ENCODE peak calls at places on chromosome 10, in nine cellular contexts. One of them, this sample, is unnamed.

GRCh38 chr10:116654816-116655215 is 34.1 kb downstream of the PNLIPRP2 start:
- DNase-seq in body of pancreas: no peak
- DNase-seq in adrenal gland: no peak
- DNase-seq in dorsolateral prefrontal cortex: no peak
- DNase-seq in right cardiac atrium: no peak
- DNase-seq in AG04450: no peak
- DNase-seq in epithelial cell of esophagus: no peak
- DNase-seq in right lobe of liver: no peak
- DNase-seq in ovary: no peak
- DNase-seq in this sample: no peak

GRCh38 chr10:74771054-74771453 is 55.3 kb upstream of the KAT6B start:
- DNase-seq in body of pancreas: no peak
- DNase-seq in adrenal gland: no peak
- DNase-seq in dorsolateral prefrontal cortex: no peak
- DNase-seq in right cardiac atrium: no peak
- DNase-seq in AG04450: no peak
- DNase-seq in epithelial cell of esophagus: no peak
- DNase-seq in right lobe of liver: no peak
- DNase-seq in ovary: no peak
- DNase-seq in this sample: no peak

GRCh38 chr10:114335614-114336013 is 68.7 kb downstream of the AFAP1L2 start:
- DNase-seq in body of pancreas: no peak
- DNase-seq in adrenal gland: no peak
- DNase-seq in dorsolateral prefrontal cortex: no peak
- DNase-seq in right cardiac atrium: no peak
- DNase-seq in AG04450: no peak
- DNase-seq in epithelial cell of esophagus: no peak
- DNase-seq in right lobe of liver: no peak
- DNase-seq in ovary: no peak
- DNase-seq in this sample: no peak

GRCh38 chr10:86940677-86941076 is 16.7 kb downstream of the MMRN2 start:
- DNase-seq in body of pancreas: no peak
- DNase-seq in adrenal gland: no peak
- DNase-seq in dorsolateral prefrontal cortex: no peak
- DNase-seq in right cardiac atrium: peak; percentile 47
- DNase-seq in AG04450: no peak
- DNase-seq in epithelial cell of esophagus: no peak
- DNase-seq in right lobe of liver: peak; percentile 43
- DNase-seq in ovary: no peak
- DNase-seq in this sample: no peak

GRCh38 chr10:1544209-1544673 is 193.1 kb downstream of the ADARB2 start:
- DNase-seq in body of pancreas: no peak
- DNase-seq in adrenal gland: no peak
- DNase-seq in dorsolateral prefrontal cortex: no peak
- DNase-seq in right cardiac atrium: no peak
- DNase-seq in AG04450: no peak
- DNase-seq in epithelial cell of esophagus: no peak
- DNase-seq in right lobe of liver: peak; percentile 38
- DNase-seq in ovary: no peak
- DNase-seq in this sample: no peak

GRCh38 chr10:3258291-3258848 is 85.8 kb upstream of the PITRM1 start:
- DNase-seq in body of pancreas: no peak
- DNase-seq in adrenal gland: no peak
- DNase-seq in dorsolateral prefrontal cortex: no peak
- DNase-seq in right cardiac atrium: no peak
- DNase-seq in AG04450: no peak
- DNase-seq in epithelial cell of esophagus: no peak
- DNase-seq in right lobe of liver: no peak
- DNase-seq in ovary: no peak
- DNase-seq in this sample: no peak

GRCh38 chr10:84214612-84215235 is 10.6 kb downstream of the LRIT2 start:
- DNase-seq in body of pancreas: no peak
- DNase-seq in adrenal gland: peak; percentile 14
- DNase-seq in dorsolateral prefrontal cortex: no peak
- DNase-seq in right cardiac atrium: no peak
- DNase-seq in AG04450: no peak
- DNase-seq in epithelial cell of esophagus: peak; percentile 46
- DNase-seq in right lobe of liver: no peak
- DNase-seq in ovary: no peak
- DNase-seq in this sample: no peak

GRCh38 chr10:111076191-111076681 is 593 bp upstream of the ADRA2A start:
- DNase-seq in body of pancreas: peak; percentile 81
- DNase-seq in adrenal gland: peak; percentile 43
- DNase-seq in dorsolateral prefrontal cortex: no peak
- DNase-seq in right cardiac atrium: peak; percentile 75
- DNase-seq in AG04450: no peak
- DNase-seq in epithelial cell of esophagus: peak; percentile 51
- DNase-seq in right lobe of liver: peak; percentile 66
- DNase-seq in ovary: peak; percentile 86
- DNase-seq in this sample: no peak

GRCh38 chr10:79161557-79161956 is 92.8 kb downstream of the ZMIZ1 start:
- DNase-seq in body of pancreas: no peak
- DNase-seq in adrenal gland: no peak
- DNase-seq in dorsolateral prefrontal cortex: no peak
- DNase-seq in right cardiac atrium: no peak
- DNase-seq in AG04450: no peak
- DNase-seq in epithelial cell of esophagus: no peak
- DNase-seq in right lobe of liver: no peak
- DNase-seq in ovary: no peak
- DNase-seq in this sample: no peak

GRCh38 chr10:110918633-110919348 is at the start of gene BBIP1:
- DNase-seq in body of pancreas: no peak
- DNase-seq in adrenal gland: peak; percentile 96
- DNase-seq in dorsolateral prefrontal cortex: peak; percentile 79
- DNase-seq in right cardiac atrium: no peak
- DNase-seq in AG04450: peak; percentile 99
- DNase-seq in epithelial cell of esophagus: peak; percentile 100
- DNase-seq in right lobe of liver: peak; percentile 98
- DNase-seq in ovary: peak; percentile 95
- DNase-seq in this sample: peak; percentile 99

GRCh38 chr10:43461950-43462349 is 25.0 kb downstream of the ZNF487 start:
- DNase-seq in body of pancreas: no peak
- DNase-seq in adrenal gland: no peak
- DNase-seq in dorsolateral prefrontal cortex: no peak
- DNase-seq in right cardiac atrium: no peak
- DNase-seq in AG04450: peak; percentile 66
- DNase-seq in epithelial cell of esophagus: peak; percentile 84
- DNase-seq in right lobe of liver: no peak
- DNase-seq in ovary: no peak
- DNase-seq in this sample: peak; percentile 60

GRCh38 chr10:90089724-90090123 is 388.3 kb downstream of the KIF20B start:
- DNase-seq in body of pancreas: no peak
- DNase-seq in adrenal gland: no peak
- DNase-seq in dorsolateral prefrontal cortex: no peak
- DNase-seq in right cardiac atrium: no peak
- DNase-seq in AG04450: no peak
- DNase-seq in epithelial cell of esophagus: no peak
- DNase-seq in right lobe of liver: no peak
- DNase-seq in ovary: no peak
- DNase-seq in this sample: no peak

GRCh38 chr10:59865101-59865500 is 41.3 kb downstream of the CCDC6 start:
- DNase-seq in body of pancreas: peak; percentile 76
- DNase-seq in adrenal gland: peak; percentile 53
- DNase-seq in dorsolateral prefrontal cortex: no peak
- DNase-seq in right cardiac atrium: peak; percentile 52
- DNase-seq in AG04450: no peak
- DNase-seq in epithelial cell of esophagus: peak; percentile 84
- DNase-seq in right lobe of liver: no peak
- DNase-seq in ovary: no peak
- DNase-seq in this sample: peak; percentile 50

GRCh38 chr10:131773321-131773988 is 127.4 kb upstream of the PPP2R2D start:
- DNase-seq in body of pancreas: no peak
- DNase-seq in adrenal gland: no peak
- DNase-seq in dorsolateral prefrontal cortex: no peak
- DNase-seq in right cardiac atrium: no peak
- DNase-seq in AG04450: no peak
- DNase-seq in epithelial cell of esophagus: no peak
- DNase-seq in right lobe of liver: no peak
- DNase-seq in ovary: no peak
- DNase-seq in this sample: no peak

GRCh38 chr10:10816453-10816852 is 201.2 kb upstream of the CELF2 start:
- DNase-seq in body of pancreas: no peak
- DNase-seq in adrenal gland: no peak
- DNase-seq in dorsolateral prefrontal cortex: no peak
- DNase-seq in right cardiac atrium: no peak
- DNase-seq in AG04450: no peak
- DNase-seq in epithelial cell of esophagus: peak; percentile 41
- DNase-seq in right lobe of liver: no peak
- DNase-seq in ovary: no peak
- DNase-seq in this sample: no peak

GRCh38 chr10:86443936-86444335 is 77.3 kb upstream of the GRID1 start:
- DNase-seq in body of pancreas: no peak
- DNase-seq in adrenal gland: no peak
- DNase-seq in dorsolateral prefrontal cortex: no peak
- DNase-seq in right cardiac atrium: no peak
- DNase-seq in AG04450: no peak
- DNase-seq in epithelial cell of esophagus: peak; percentile 63
- DNase-seq in right lobe of liver: no peak
- DNase-seq in ovary: no peak
- DNase-seq in this sample: no peak

GRCh38 chr10:43666551-43666950 is 17.9 kb upstream of the ZNF32 start:
- DNase-seq in body of pancreas: no peak
- DNase-seq in adrenal gland: no peak
- DNase-seq in dorsolateral prefrontal cortex: no peak
- DNase-seq in right cardiac atrium: no peak
- DNase-seq in AG04450: no peak
- DNase-seq in epithelial cell of esophagus: no peak
- DNase-seq in right lobe of liver: no peak
- DNase-seq in ovary: no peak
- DNase-seq in this sample: no peak

GRCh38 chr10:107163904-107164861 is at the start of gene SORCS1:
- DNase-seq in body of pancreas: peak; percentile 52
- DNase-seq in adrenal gland: no peak
- DNase-seq in dorsolateral prefrontal cortex: no peak
- DNase-seq in right cardiac atrium: peak; percentile 84
- DNase-seq in AG04450: no peak
- DNase-seq in epithelial cell of esophagus: peak; percentile 21
- DNase-seq in right lobe of liver: peak; percentile 51
- DNase-seq in ovary: peak; percentile 8
- DNase-seq in this sample: no peak
- H3K4me3 ChIP-seq in body of pancreas: peak within 1 kb of the TSS; percentile 12
- H3K4me3 ChIP-seq in adrenal gland: no peak within 1 kb of the TSS
- H3K4me3 ChIP-seq in dorsolateral prefrontal cortex: peak within 1 kb of the TSS; percentile 62
- H3K4me3 ChIP-seq in right cardiac atrium: peak within 1 kb of the TSS; percentile 72
- H3K4me3 ChIP-seq in AG04450: no peak within 1 kb of the TSS
- H3K4me3 ChIP-seq in epithelial cell of esophagus: no peak within 1 kb of the TSS
- H3K4me3 ChIP-seq in right lobe of liver: peak within 1 kb of the TSS; percentile 41
- H3K4me3 ChIP-seq in ovary: peak within 1 kb of the TSS; percentile 33
- H3K4me3 ChIP-seq in this sample: no peak within 1 kb of the TSS

DNA sequence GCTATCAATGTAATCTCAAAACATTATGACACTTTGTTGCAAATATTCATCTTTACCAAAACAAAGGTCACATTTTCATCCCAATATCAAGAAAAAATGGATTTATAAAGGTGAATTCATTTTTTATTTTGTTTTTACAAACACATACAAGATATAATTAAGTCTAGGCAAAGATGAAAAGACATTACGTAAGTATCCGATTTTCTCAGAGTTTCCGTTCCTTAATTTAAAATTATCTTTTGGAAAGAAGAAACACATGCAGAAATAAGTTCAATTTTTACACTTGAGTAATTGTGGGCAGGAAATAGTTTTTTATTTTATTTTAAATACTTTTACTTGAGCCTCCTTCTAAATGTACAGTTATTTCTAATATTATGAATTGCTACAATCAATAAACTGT is 24.6 kb downstream of the RTKN2 start:
- DNase-seq in body of pancreas: no peak
- DNase-seq in adrenal gland: no peak
- DNase-seq in dorsolateral prefrontal cortex: no peak
- DNase-seq in right cardiac atrium: no peak
- DNase-seq in AG04450: no peak
- DNase-seq in epithelial cell of esophagus: no peak
- DNase-seq in right lobe of liver: no peak
- DNase-seq in ovary: no peak
- DNase-seq in this sample: no peak
- H3K4me3 ChIP-seq in body of pancreas: no peak overlapping the region
- H3K4me3 ChIP-seq in adrenal gland: no peak overlapping the region
- H3K4me3 ChIP-seq in dorsolateral prefrontal cortex: no peak overlapping the region
- H3K4me3 ChIP-seq in right cardiac atrium: no peak overlapping the region
- H3K4me3 ChIP-seq in AG04450: peak overlapping the region; percentile 53
- H3K4me3 ChIP-seq in epithelial cell of esophagus: no peak overlapping the region
- H3K4me3 ChIP-seq in right lobe of liver: no peak overlapping the region
- H3K4me3 ChIP-seq in ovary: no peak overlapping the region
- H3K4me3 ChIP-seq in this sample: no peak overlapping the region

DNA sequence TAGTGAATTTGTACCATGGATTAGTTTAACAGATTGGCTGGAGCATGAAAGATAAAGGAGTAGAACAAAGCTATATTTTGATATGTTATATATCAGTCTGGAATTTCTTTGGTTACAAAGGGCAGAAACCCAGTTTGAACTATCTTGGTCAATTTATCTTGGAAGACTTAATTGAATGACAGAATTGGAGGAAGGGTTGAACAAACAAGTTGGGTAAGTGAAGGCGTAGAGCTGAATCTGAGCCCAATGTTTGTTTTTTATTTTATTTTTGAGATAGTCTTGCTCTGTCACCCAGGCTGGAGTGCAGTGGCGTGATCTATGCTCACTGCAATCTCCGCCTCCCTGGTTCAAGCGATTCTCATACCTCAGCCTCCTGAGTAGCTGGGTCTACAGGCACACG is 21.8 kb upstream of the JCAD start:
- DNase-seq in body of pancreas: no peak
- DNase-seq in adrenal gland: no peak
- DNase-seq in dorsolateral prefrontal cortex: no peak
- DNase-seq in right cardiac atrium: no peak
- DNase-seq in AG04450: no peak
- DNase-seq in epithelial cell of esophagus: no peak
- DNase-seq in right lobe of liver: no peak
- DNase-seq in ovary: no peak
- DNase-seq in this sample: no peak
- H3K4me3 ChIP-seq in body of pancreas: no peak overlapping the region
- H3K4me3 ChIP-seq in adrenal gland: no peak overlapping the region
- H3K4me3 ChIP-seq in dorsolateral prefrontal cortex: no peak overlapping the region
- H3K4me3 ChIP-seq in right cardiac atrium: no peak overlapping the region
- H3K4me3 ChIP-seq in AG04450: no peak overlapping the region
- H3K4me3 ChIP-seq in epithelial cell of esophagus: no peak overlapping the region
- H3K4me3 ChIP-seq in right lobe of liver: no peak overlapping the region
- H3K4me3 ChIP-seq in ovary: no peak overlapping the region
- H3K4me3 ChIP-seq in this sample: no peak overlapping the region

DNA sequence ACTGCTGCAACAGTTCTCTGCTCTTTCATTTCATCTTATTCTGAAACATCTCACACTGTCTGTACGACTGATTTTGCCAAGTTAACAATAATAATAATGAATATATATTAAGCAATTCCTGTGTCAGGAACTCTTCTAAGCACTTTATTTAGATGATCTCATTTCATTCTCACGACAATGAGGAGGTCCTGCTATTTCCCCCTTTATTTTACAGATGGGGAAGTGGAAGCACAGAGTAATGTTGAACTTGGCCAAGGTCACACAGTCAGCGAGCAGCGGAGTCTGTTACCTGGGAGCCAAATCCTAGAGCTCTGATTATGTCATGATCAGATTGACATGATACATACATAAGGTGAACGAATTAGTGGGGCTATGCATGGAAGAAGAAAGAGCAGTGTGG is 5.8 kb downstream of the MRC1 start:
- DNase-seq in body of pancreas: no peak
- DNase-seq in adrenal gland: no peak
- DNase-seq in dorsolateral prefrontal cortex: no peak
- DNase-seq in right cardiac atrium: no peak
- DNase-seq in AG04450: no peak
- DNase-seq in epithelial cell of esophagus: no peak
- DNase-seq in right lobe of liver: no peak
- DNase-seq in ovary: no peak
- DNase-seq in this sample: no peak
- H3K4me3 ChIP-seq in body of pancreas: no peak overlapping the region
- H3K4me3 ChIP-seq in adrenal gland: no peak overlapping the region
- H3K4me3 ChIP-seq in dorsolateral prefrontal cortex: no peak overlapping the region
- H3K4me3 ChIP-seq in right cardiac atrium: no peak overlapping the region
- H3K4me3 ChIP-seq in AG04450: no peak overlapping the region
- H3K4me3 ChIP-seq in epithelial cell of esophagus: no peak overlapping the region
- H3K4me3 ChIP-seq in right lobe of liver: no peak overlapping the region
- H3K4me3 ChIP-seq in ovary: no peak overlapping the region
- H3K4me3 ChIP-seq in this sample: no peak overlapping the region

This sample was measured in LNCaP clone FGC.